ENCODE peak calls at places on chromosomes 13 and 19, in five cellular contexts. One of them, this sample, is unnamed. For H3K4me1, the result is how much of the 10 kb centered on the place peaks cover.

GRCh38 chr19:45527731-45528130 is 20.5 kb downstream of the VASP start:
- DNase-seq in esophagus squamous epithelium: no peak
- DNase-seq in gastrocnemius medialis: no peak
- DNase-seq in fibroblast of lung: no peak
- DNase-seq in CD4-positive, CD25-positive, alpha-beta regulatory T cell: no peak
- DNase-seq in this sample: no peak

GRCh38 chr19:16033721-16034120 is 42.6 kb upstream of the TPM4 start:
- DNase-seq in gastrocnemius medialis: no peak
- DNase-seq in CD4-positive, CD25-positive, alpha-beta regulatory T cell: no peak
- DNase-seq in esophagus squamous epithelium: no peak
- DNase-seq in fibroblast of lung: no peak
- DNase-seq in this sample: no peak

GRCh38 chr13:35891486-35891885 is 239.7 kb downstream of the DCLK1 start:
- DNase-seq in esophagus squamous epithelium: no peak
- DNase-seq in fibroblast of lung: no peak
- DNase-seq in CD4-positive, CD25-positive, alpha-beta regulatory T cell: no peak
- DNase-seq in gastrocnemius medialis: no peak
- DNase-seq in this sample: no peak

GRCh38 chr13:107678075-107678689 is 537.2 kb downstream of the LIG4 start:
- DNase-seq in esophagus squamous epithelium: no peak
- DNase-seq in gastrocnemius medialis: no peak
- DNase-seq in fibroblast of lung: peak
- DNase-seq in CD4-positive, CD25-positive, alpha-beta regulatory T cell: no peak
- DNase-seq in this sample: no peak

GRCh38 chr13:28819748-28820098 is 416 bp upstream of the MTUS2 start:
- DNase-seq in gastrocnemius medialis: no peak
- DNase-seq in fibroblast of lung: peak
- DNase-seq in esophagus squamous epithelium: no peak
- DNase-seq in CD4-positive, CD25-positive, alpha-beta regulatory T cell: no peak
- DNase-seq in this sample: peak

GRCh38 chr13:77480071-77480470 is 55.4 kb upstream of the SCEL start:
- DNase-seq in CD4-positive, CD25-positive, alpha-beta regulatory T cell: no peak
- DNase-seq in gastrocnemius medialis: no peak
- DNase-seq in esophagus squamous epithelium: no peak
- DNase-seq in fibroblast of lung: no peak
- DNase-seq in this sample: no peak

GRCh38 chr13:101289764-101290163 is 126.5 kb downstream of the NALCN start:
- DNase-seq in fibroblast of lung: peak
- DNase-seq in CD4-positive, CD25-positive, alpha-beta regulatory T cell: no peak
- DNase-seq in gastrocnemius medialis: no peak
- DNase-seq in esophagus squamous epithelium: no peak
- DNase-seq in this sample: no peak

GRCh38 chr13:53782400-53783030 is 753.9 kb downstream of the OLFM4 start:
- DNase-seq in gastrocnemius medialis: no peak
- DNase-seq in fibroblast of lung: peak
- DNase-seq in CD4-positive, CD25-positive, alpha-beta regulatory T cell: no peak
- DNase-seq in esophagus squamous epithelium: no peak
- DNase-seq in this sample: no peak

GRCh38 chr19:45071545-45071938 is 4.7 kb downstream of the ZNF296 start:
- DNase-seq in esophagus squamous epithelium: no peak
- DNase-seq in CD4-positive, CD25-positive, alpha-beta regulatory T cell: no peak
- DNase-seq in fibroblast of lung: no peak
- DNase-seq in gastrocnemius medialis: no peak
- DNase-seq in this sample: no peak

GRCh38 chr19:39993605-39994004 is 3.3 kb upstream of the ZNF546 start:
- DNase-seq in gastrocnemius medialis: no peak
- DNase-seq in CD4-positive, CD25-positive, alpha-beta regulatory T cell: no peak
- DNase-seq in fibroblast of lung: no peak
- DNase-seq in esophagus squamous epithelium: no peak
- DNase-seq in this sample: no peak

GRCh38 chr19:37218592-37218935 is 550 bp downstream of the ZNF383 start:
- DNase-seq in gastrocnemius medialis: peak
- DNase-seq in CD4-positive, CD25-positive, alpha-beta regulatory T cell: no peak
- DNase-seq in esophagus squamous epithelium: no peak
- DNase-seq in fibroblast of lung: peak
- DNase-seq in this sample: no peak

GRCh38 chr13:102580552-102581169 is 16.1 kb upstream of the TPP2 start:
- DNase-seq in gastrocnemius medialis: no peak
- DNase-seq in esophagus squamous epithelium: no peak
- DNase-seq in CD4-positive, CD25-positive, alpha-beta regulatory T cell: peak
- DNase-seq in fibroblast of lung: peak
- DNase-seq in this sample: no peak

GRCh38 chr13:111289251-111289650 is 31.2 kb upstream of the TEX29 start:
- DNase-seq in esophagus squamous epithelium: no peak
- DNase-seq in fibroblast of lung: no peak
- DNase-seq in CD4-positive, CD25-positive, alpha-beta regulatory T cell: no peak
- DNase-seq in gastrocnemius medialis: no peak
- DNase-seq in this sample: no peak

GRCh38 chr13:102812616-102813287 is 13.8 kb downstream of the BIVM start:
- DNase-seq in gastrocnemius medialis: no peak
- DNase-seq in fibroblast of lung: peak
- DNase-seq in esophagus squamous epithelium: no peak
- DNase-seq in CD4-positive, CD25-positive, alpha-beta regulatory T cell: no peak
- DNase-seq in this sample: no peak

GRCh38 chr13:40388617-40389016 is 277.8 kb downstream of the FOXO1 start:
- DNase-seq in CD4-positive, CD25-positive, alpha-beta regulatory T cell: peak
- DNase-seq in fibroblast of lung: peak
- DNase-seq in gastrocnemius medialis: no peak
- DNase-seq in esophagus squamous epithelium: peak
- DNase-seq in this sample: peak

GRCh38 chr19:6060600-6061391 is 49.5 kb downstream of the RFX2 start:
- DNase-seq in gastrocnemius medialis: no peak
- DNase-seq in esophagus squamous epithelium: no peak
- DNase-seq in fibroblast of lung: peak
- DNase-seq in CD4-positive, CD25-positive, alpha-beta regulatory T cell: peak
- DNase-seq in this sample: no peak

GRCh38 chr19:53019684-53020083 is 6.0 kb downstream of the ERVV-1 start:
- DNase-seq in CD4-positive, CD25-positive, alpha-beta regulatory T cell: no peak
- DNase-seq in fibroblast of lung: no peak
- DNase-seq in esophagus squamous epithelium: no peak
- DNase-seq in gastrocnemius medialis: no peak
- DNase-seq in this sample: no peak

GRCh38 chr19:10299545-10300458 is 9.8 kb downstream of the ZGLP1 start:
- DNase-seq in CD4-positive, CD25-positive, alpha-beta regulatory T cell: no peak
- DNase-seq in esophagus squamous epithelium: no peak
- DNase-seq in gastrocnemius medialis: no peak
- DNase-seq in fibroblast of lung: no peak
- DNase-seq in this sample: no peak

GRCh38 chr19:27822336-27822735 is 1390.6 kb downstream of the UQCRFS1 start:
- DNase-seq in fibroblast of lung: peak
- DNase-seq in esophagus squamous epithelium: no peak
- DNase-seq in CD4-positive, CD25-positive, alpha-beta regulatory T cell: no peak
- DNase-seq in gastrocnemius medialis: no peak
- DNase-seq in this sample: no peak

GRCh38 chr19:40743926-40744325 is 6.4 kb downstream of the ACTMAP start:
- DNase-seq in gastrocnemius medialis: no peak
- DNase-seq in CD4-positive, CD25-positive, alpha-beta regulatory T cell: no peak
- DNase-seq in fibroblast of lung: no peak
- DNase-seq in esophagus squamous epithelium: no peak
- DNase-seq in this sample: no peak

GRCh38 chr19:10112895-10113591 is 1.6 kb downstream of the P2RY11 start:
- DNase-seq in esophagus squamous epithelium: no peak
- DNase-seq in CD4-positive, CD25-positive, alpha-beta regulatory T cell: peak
- DNase-seq in gastrocnemius medialis: no peak
- DNase-seq in fibroblast of lung: peak
- DNase-seq in this sample: peak

GRCh38 chr19:38687837-38688378 is 40.5 kb downstream of the ACTN4 start:
- DNase-seq in CD4-positive, CD25-positive, alpha-beta regulatory T cell: no peak
- DNase-seq in gastrocnemius medialis: no peak
- DNase-seq in fibroblast of lung: no peak
- DNase-seq in esophagus squamous epithelium: no peak
- DNase-seq in this sample: no peak
- H3K4me1 ChIP-seq in CD4-positive, CD25-positive, alpha-beta regulatory T cell: half or more
- H3K4me1 ChIP-seq in gastrocnemius medialis: half or more
- H3K4me1 ChIP-seq in fibroblast of lung: under half
- H3K4me1 ChIP-seq in esophagus squamous epithelium: half or more
- H3K4me1 ChIP-seq in this sample: half or more

DNA sequence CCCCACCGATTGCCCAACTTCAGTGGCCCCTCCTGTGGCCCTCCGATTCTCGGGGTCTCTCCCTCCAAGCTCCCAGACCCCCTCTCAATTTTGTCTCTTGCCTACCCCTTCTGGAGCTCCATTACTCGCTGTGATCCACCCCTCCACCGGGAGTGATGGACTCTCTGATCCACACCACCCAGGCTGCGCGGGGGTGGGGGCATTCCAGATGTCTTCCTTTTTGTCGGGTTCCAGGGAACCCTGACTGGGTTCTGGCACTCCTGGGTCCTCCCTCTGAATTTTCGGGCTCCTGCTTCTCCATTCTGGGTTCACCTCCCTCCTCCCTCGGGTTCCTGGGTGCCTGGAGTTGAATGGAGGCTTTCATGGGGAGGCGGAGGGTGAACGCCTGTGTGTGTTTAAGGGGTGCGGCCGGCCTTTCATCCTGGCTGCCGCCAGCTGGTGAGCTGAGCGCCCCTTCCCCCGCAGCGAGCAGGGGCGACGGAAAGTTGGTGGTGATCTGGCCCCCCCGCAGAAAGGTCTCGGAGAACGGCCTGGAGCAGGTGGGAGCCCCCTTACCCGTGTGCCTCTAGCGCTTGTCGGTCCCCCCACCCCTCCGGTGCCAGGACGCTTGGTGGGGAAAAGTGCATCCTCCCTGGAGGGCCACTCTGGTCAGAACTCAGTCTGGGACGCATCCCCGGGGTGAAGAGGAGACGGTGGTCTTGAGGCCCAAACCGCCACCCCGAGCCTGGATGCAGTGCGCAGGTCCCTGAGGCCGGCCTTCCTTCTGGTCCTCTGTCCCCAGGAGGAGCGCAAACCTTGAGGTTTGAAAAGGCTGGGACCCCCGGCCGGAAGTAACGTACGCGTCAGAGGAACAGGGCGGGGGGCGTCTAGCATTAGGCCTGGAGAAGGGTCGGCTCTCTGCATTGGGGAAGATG is 1.6 kb downstream of the MISP3 start:
- DNase-seq in fibroblast of lung: no peak
- DNase-seq in gastrocnemius medialis: no peak
- DNase-seq in CD4-positive, CD25-positive, alpha-beta regulatory T cell: no peak
- DNase-seq in esophagus squamous epithelium: no peak
- DNase-seq in this sample: peak
- H3K27ac ChIP-seq in fibroblast of lung: peak
- H3K27ac ChIP-seq in gastrocnemius medialis: peak
- H3K27ac ChIP-seq in CD4-positive, CD25-positive, alpha-beta regulatory T cell: no peak
- H3K27ac ChIP-seq in esophagus squamous epithelium: peak
- H3K27ac ChIP-seq in this sample: peak

GRCh38 chr19:5049561-5049960 is 80.6 kb downstream of the KDM4B start:
- DNase-seq in CD4-positive, CD25-positive, alpha-beta regulatory T cell: no peak
- DNase-seq in fibroblast of lung: no peak
- DNase-seq in esophagus squamous epithelium: no peak
- DNase-seq in gastrocnemius medialis: no peak
- DNase-seq in this sample: no peak
- H3K4me3 ChIP-seq in CD4-positive, CD25-positive, alpha-beta regulatory T cell: no peak
- H3K4me3 ChIP-seq in fibroblast of lung: no peak
- H3K4me3 ChIP-seq in esophagus squamous epithelium: no peak
- H3K4me3 ChIP-seq in gastrocnemius medialis: no peak
- H3K4me3 ChIP-seq in this sample: no peak

DNA sequence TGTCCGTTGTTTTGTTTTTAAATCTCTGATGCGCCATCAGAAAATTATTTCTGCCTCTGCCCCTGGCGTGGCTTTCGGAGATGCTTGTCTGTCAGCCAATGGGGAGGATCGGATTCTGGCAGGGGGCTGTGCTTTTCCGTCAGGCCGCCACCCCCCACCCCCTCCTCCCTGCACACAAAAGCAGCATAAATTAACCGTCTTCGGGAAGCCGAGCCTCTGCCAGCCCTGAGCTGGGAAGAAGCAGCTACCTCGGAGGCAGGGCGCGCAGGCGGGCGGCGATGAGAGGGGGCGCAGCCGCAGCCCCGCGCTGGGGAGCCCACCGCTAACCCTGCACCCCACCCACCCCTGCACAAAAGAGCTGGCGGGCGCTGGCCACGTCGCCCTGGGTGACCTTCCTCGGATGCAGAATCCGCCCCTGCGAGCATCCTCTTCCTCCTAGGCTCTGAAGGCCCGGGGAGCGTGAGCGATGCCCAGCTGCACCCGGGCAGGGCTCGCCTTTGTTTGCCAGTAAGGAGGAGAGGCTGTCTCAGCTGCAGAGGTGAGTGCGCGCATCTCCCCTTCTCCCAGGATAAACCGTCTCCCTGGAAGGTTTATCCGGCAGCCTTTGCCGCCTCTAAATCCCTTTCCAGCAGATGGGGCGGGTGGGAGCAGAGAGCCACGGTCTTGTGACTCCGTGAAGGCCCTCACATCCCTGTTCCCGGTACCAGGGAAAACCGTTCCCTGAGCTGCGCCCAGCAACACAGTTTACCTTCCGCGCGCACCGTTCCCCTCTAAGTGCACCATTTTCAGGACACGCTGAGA is at the start of gene ATCAY:
- DNase-seq in fibroblast of lung: no peak
- DNase-seq in CD4-positive, CD25-positive, alpha-beta regulatory T cell: no peak
- DNase-seq in esophagus squamous epithelium: no peak
- DNase-seq in gastrocnemius medialis: no peak
- DNase-seq in this sample: no peak
- H3K4me1 ChIP-seq in fibroblast of lung: under half
- H3K4me1 ChIP-seq in CD4-positive, CD25-positive, alpha-beta regulatory T cell: under half
- H3K4me1 ChIP-seq in esophagus squamous epithelium: under half
- H3K4me1 ChIP-seq in gastrocnemius medialis: under half
- H3K4me1 ChIP-seq in this sample: under half

GRCh38 chr13:106481919-106482318 is 53.5 kb downstream of the EFNB2 start:
- DNase-seq in CD4-positive, CD25-positive, alpha-beta regulatory T cell: no peak
- DNase-seq in fibroblast of lung: no peak
- DNase-seq in esophagus squamous epithelium: no peak
- DNase-seq in gastrocnemius medialis: no peak
- DNase-seq in this sample: no peak
- H3K27ac ChIP-seq in CD4-positive, CD25-positive, alpha-beta regulatory T cell: no peak
- H3K27ac ChIP-seq in fibroblast of lung: no peak
- H3K27ac ChIP-seq in esophagus squamous epithelium: peak
- H3K27ac ChIP-seq in gastrocnemius medialis: no peak
- H3K27ac ChIP-seq in this sample: no peak

DNA sequence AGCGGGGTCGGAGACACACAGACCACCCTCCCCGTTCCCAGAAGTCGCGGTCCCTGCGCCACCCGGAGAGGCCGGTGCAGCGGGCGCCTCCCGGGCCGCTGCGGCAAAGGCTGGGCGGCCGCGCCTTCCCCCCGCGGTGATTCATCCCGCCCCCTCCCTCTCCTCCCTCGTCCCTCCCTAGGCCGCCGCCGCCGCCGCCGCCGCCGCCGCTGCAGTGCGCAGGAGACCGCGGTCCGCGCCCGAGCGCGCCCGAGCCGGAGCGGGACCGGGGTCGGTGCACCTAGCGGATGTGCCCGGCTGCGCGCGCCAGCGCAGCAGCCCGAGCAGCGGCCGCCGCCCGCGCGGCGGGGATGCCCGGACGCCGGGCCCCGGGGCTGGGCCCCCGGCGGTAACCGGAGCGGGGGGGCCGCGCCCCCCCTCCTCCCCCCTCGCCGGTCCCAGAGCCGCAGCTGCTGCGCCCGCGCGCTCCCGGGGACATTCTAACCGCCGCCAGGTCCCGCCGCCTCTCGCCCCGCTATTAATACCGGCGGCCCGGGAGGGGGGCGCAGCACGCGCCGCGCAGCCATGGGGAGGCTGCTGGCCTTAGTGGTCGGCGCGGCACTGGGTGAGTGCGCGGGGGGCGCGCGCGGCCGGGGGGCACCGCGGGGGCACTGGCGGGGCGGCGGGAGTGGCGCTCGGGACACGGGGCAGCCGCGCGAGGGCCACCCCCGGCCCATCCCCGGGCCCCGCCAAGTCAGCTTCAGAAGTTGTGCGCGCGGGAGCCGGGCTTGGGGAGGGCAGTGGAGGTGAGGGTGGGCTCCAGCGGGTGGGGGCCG is at the start of gene SCN1B:
- DNase-seq in CD4-positive, CD25-positive, alpha-beta regulatory T cell: peak
- DNase-seq in esophagus squamous epithelium: no peak
- DNase-seq in gastrocnemius medialis: peak
- DNase-seq in fibroblast of lung: peak
- DNase-seq in this sample: peak
- H3K4me3 ChIP-seq in CD4-positive, CD25-positive, alpha-beta regulatory T cell: no peak
- H3K4me3 ChIP-seq in esophagus squamous epithelium: peak
- H3K4me3 ChIP-seq in gastrocnemius medialis: peak
- H3K4me3 ChIP-seq in fibroblast of lung: peak
- H3K4me3 ChIP-seq in this sample: no peak

GRCh38 chr19:1266818-1267440 is 2.2 kb upstream of the CIRBP start:
- DNase-seq in gastrocnemius medialis: no peak
- DNase-seq in CD4-positive, CD25-positive, alpha-beta regulatory T cell: peak
- DNase-seq in esophagus squamous epithelium: no peak
- DNase-seq in fibroblast of lung: no peak
- DNase-seq in this sample: peak
- H3K4me1 ChIP-seq in gastrocnemius medialis: half or more
- H3K4me1 ChIP-seq in CD4-positive, CD25-positive, alpha-beta regulatory T cell: half or more
- H3K4me1 ChIP-seq in esophagus squamous epithelium: half or more
- H3K4me1 ChIP-seq in fibroblast of lung: under half
- H3K4me1 ChIP-seq in this sample: half or more